ENCODE peak calls at places on chromosomes 11 and 22, in five cellular contexts. W is tibial nerve, X is stomach, Q is psoas muscle, P is neural progenitor cell. D is an unnamed sample.

GRCh38 chr11:134762248-134763029 is 350.4 kb upstream of the B3GAT1 start:
- DNase-seq in W (no peak), Q (no peak), P (no peak), X (no peak), D (no peak)

GRCh38 chr11:2137202-2138071 is 1.8 kb downstream of the IGF2 start:
- DNase-seq in P (peak), Q (peak), X (peak), W (peak), D (peak)

GRCh38 chr11:60394666-60395343 is 1.5 kb upstream of the MS4A14 start:
- DNase-seq in P (no peak), Q (no peak), X (no peak), W (no peak), D (no peak)

GRCh38 chr11:36449566-36450390 is 60.3 kb downstream of the TRAF6 start:
- DNase-seq in W (no peak), Q (no peak), X (no peak), P (no peak), D (no peak)

GRCh38 chr11:66154109-66154508 is 84.0 kb downstream of the PACS1 start:
- DNase-seq in P (no peak), Q (no peak), W (no peak), X (no peak), D (no peak)

GRCh38 chr11:73331138-73331916 is 23.3 kb downstream of the ARHGEF17 start:
- DNase-seq in Q (no peak), P (peak), X (no peak), W (no peak), D (no peak)

GRCh38 chr11:16895306-16895705 is 118.9 kb downstream of the PLEKHA7 start:
- DNase-seq in X (no peak), P (no peak), W (no peak), Q (no peak), D (no peak)

GRCh38 chr11:10878408-10879214 is 20.8 kb upstream of the ZBED5 start:
- DNase-seq in X (no peak), W (no peak), P (peak), Q (no peak), D (peak)

GRCh38 chr22:21100149-21101032 is 54.6 kb downstream of the LRRC74B start:
- DNase-seq in P (no peak), X (no peak), W (no peak), Q (no peak), D (no peak)

GRCh38 chr11:61955031-61955415 is 4.9 kb downstream of the BEST1 start:
- DNase-seq in X (no peak), Q (peak), W (peak), P (peak), D (no peak)

GRCh38 chr22:42752912-42753311 is 32.2 kb upstream of the A4GALT start:
- DNase-seq in W (no peak), X (no peak), P (no peak), Q (no peak), D (no peak)

GRCh38 chr11:15649371-15650104 is 534.8 kb downstream of the INSC start:
- DNase-seq in W (no peak), X (no peak), P (no peak), Q (no peak), D (no peak)

GRCh38 chr11:77100166-77101042 is 2.2 kb upstream of the OMP start:
- DNase-seq in P (no peak), X (no peak), Q (peak), W (no peak), D (no peak)

GRCh38 chr22:33811686-33812085 is 108.6 kb downstream of the LARGE1 start:
- DNase-seq in Q (peak), W (peak), X (no peak), P (peak), D (no peak)

GRCh38 chr11:76269247-76269646 is 62.9 kb upstream of the WNT11 start:
- DNase-seq in Q (peak), P (no peak), W (peak), X (no peak), D (no peak)

GRCh38 chr11:76623171-76623883 is 47.2 kb downstream of the LRRC32 start:
- DNase-seq in P (no peak), W (no peak), X (no peak), Q (no peak), D (no peak)

GRCh38 chr11:95398437-95399112 is 167.6 kb upstream of the SESN3 start:
- DNase-seq in W (no peak), Q (no peak), P (no peak), X (no peak), D (no peak)

DNA sequence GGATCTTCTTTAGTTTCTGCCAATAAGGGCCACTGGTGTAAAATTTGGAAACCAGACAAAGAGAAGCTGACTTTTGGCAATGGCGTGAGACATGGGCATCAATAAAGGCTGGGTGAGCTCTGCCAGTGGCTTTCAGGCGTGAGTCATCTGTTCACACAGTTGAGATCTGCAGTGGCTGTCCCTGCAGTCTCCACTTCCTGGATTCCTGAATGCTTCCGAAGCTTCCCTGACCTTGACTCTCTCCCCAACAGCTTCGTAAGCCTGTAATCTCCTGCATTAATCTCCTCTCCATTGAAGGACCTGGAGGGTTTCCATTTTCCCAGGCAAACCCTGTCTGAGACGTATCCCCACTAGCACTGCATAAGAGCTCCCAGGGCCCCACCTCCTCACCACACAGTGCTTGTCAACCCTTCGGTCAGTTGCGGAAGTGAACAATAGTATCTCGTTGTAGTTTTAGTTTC is 574.7 kb downstream of the TBC1D22A start:
- DNase-seq in P (no peak), Q (no peak), W (no peak), X (no peak), D (peak)
- H3K4me3 ChIP-seq in P (no peak), Q (no peak), W (peak), X (no peak), D (no peak)

GRCh38 chr11:68343761-68344256 is 31.4 kb downstream of the LRP5 start:
- DNase-seq in W (no peak), Q (no peak), X (peak), P (no peak), D (no peak)

GRCh38 chr11:68340784-68341556 is 28.6 kb downstream of the LRP5 start:
- DNase-seq in P (no peak), Q (no peak), X (no peak), W (no peak), D (no peak)

GRCh38 chr11:68340003-68340767 is 27.8 kb downstream of the LRP5 start:
- DNase-seq in P (no peak), W (no peak), Q (no peak), X (no peak), D (no peak)

GRCh38 chr11:68341557-68342458 is 29.4 kb downstream of the LRP5 start:
- DNase-seq in X (no peak), W (no peak), Q (no peak), P (no peak), D (no peak)

DNA sequence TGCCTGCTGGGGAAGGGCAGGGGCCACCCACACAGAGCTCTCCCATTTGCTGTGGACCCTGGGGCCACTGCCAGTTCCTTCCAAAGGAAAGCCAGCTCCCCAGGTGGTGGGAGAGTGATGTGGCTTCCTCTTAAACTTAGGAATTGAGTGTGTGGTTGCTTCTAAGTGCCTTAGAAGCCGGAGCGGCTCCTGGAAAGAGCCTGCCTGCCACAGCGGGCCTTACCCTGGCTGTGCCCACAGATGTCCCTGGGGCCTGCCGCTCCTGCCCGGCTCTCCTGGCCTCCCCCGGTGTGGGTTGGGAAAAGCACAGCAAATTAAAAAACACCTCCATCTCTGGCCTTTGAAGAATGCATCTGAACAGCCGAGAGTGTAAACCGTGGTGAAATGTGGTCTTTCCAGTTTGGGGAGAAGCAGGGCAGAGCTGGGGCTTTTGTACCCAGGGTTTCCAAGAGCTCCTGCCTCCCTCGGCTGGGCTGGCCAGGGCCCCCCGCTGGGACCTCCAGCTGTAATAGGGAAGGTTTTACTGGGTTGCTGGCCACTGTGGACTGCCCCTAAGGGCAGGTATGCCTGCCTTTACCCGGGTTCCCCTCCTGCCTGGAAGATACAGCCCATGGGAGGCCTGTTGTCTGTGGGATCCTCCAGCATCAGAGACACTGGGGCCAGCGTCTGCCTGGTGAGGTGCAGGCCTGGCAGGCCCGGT is 30.2 kb downstream of the LRP5 start:
- DNase-seq in P (peak), X (peak), W (no peak), Q (no peak), D (peak)
- H3K4me3 ChIP-seq in P (no peak), X (no peak), W (no peak), Q (no peak), D (no peak)

GRCh38 chr22:39942433-39943213 is 17.6 kb upstream of the TMA7B start:
- DNase-seq in Q (no peak), X (no peak), P (no peak), W (no peak), D (no peak)
- H3K4me3 ChIP-seq in Q (no peak), X (no peak), P (no peak), W (no peak), D (no peak)

GRCh38 chr22:50302041-50302541 is 5.4 kb downstream of the PLXNB2 start:
- DNase-seq in P (no peak), W (no peak), Q (peak), X (peak), D (no peak)
- H3K4me3 ChIP-seq in P (no peak), W (no peak), Q (no peak), X (no peak), D (no peak)

DNA sequence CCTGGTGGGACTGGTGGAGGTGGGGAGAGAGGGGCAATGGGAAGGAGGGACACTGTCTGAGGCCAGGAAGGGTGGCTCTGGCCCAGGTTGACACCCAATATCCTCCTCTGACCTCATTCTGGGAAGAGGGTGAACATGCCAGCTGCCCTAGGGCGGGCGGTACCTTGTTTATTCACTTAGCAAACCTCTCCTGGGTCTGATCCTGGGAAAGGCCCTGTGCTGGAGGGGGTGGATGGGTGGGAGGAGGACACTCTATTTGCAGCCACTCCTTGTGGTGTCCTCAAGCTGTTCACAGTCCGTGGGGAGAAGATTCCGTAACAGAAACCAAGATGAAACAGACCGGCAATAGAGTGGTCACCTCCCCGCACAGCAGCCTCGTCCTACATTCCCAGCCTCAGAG is 49.7 kb upstream of the EIF3D start:
- DNase-seq in W (no peak), Q (no peak), P (no peak), X (no peak), D (no peak)
- H3K4me3 ChIP-seq in W (no peak), Q (no peak), P (no peak), X (no peak), D (no peak)

GRCh38 chr11:33016654-33017053 is 976 bp downstream of the DEPDC7 start:
- DNase-seq in P (no peak), X (no peak), Q (no peak), W (no peak), D (no peak)
- H3K4me3 ChIP-seq in P (peak), X (peak), Q (peak), W (peak), D (peak)